ENCODE peak calls at places on chromosomes 5 and 9, in five cellular contexts. K is cardiac muscle cell, T is B cell, B is MCF 10A, U is heart left ventricle. C is an unnamed sample.
A peak's percentile ranks its signal among the peaks of the same experiment; 100 is the strongest.

GRCh38 chr9:92468206-92468605 is 14.1 kb downstream of the ASPN start:
- DNase-seq in K (no peak), U (no peak), T (no peak), B (no peak), C (no peak)

GRCh38 chr9:4883326-4883873 is 90.7 kb downstream of the RCL1 start:
- DNase-seq in T (no peak), U (no peak), K (no peak), B (no peak), C (no peak)

GRCh38 chr9:133715295-133715865 is 22.8 kb downstream of the SARDH start:
- DNase-seq in B (no peak), U (peak; percentile 83), K (peak; percentile 92), T (no peak), C (no peak)

GRCh38 chr9:120344230-120344629 is 235.7 kb downstream of the CDK5RAP2 start:
- DNase-seq in B (peak; percentile 92), U (no peak), T (no peak), K (peak; percentile 80), C (peak; percentile 51)

GRCh38 chr5:150176745-150177485 is 10.3 kb downstream of the CDX1 start:
- DNase-seq in B (no peak), T (no peak), K (no peak), U (no peak), C (peak; percentile 51)

GRCh38 chr9:124419832-124420489 is 4.7 kb upstream of the PSMB7 start:
- DNase-seq in T (no peak), U (no peak), K (no peak), B (no peak), C (no peak)

GRCh38 chr5:38433160-38433861 is 123.1 kb downstream of the LIFR start:
- DNase-seq in T (no peak), U (peak; percentile 69), B (no peak), K (peak; percentile 95), C (no peak)

GRCh38 chr5:150438873-150439546 is 10.5 kb downstream of the RPS14 start:
- DNase-seq in U (no peak), T (no peak), K (peak; percentile 45), B (peak; percentile 71), C (no peak)

GRCh38 chr5:142969624-142970439 is 199.7 kb downstream of the ARHGAP26 start:
- DNase-seq in T (no peak), U (no peak), B (no peak), K (no peak), C (no peak)

GRCh38 chr9:109411818-109412352 is 86.2 kb downstream of the PTPN3 start:
- DNase-seq in B (peak; percentile 8), K (peak; percentile 72), T (peak; percentile 57), U (no peak), C (peak; percentile 14)

GRCh38 chr9:6106576-6107339 is 91.3 kb upstream of the RANBP6 start:
- DNase-seq in U (no peak), T (no peak), K (peak; percentile 69), B (peak; percentile 61), C (no peak)

GRCh38 chr5:142364251-142365145 is 39.7 kb upstream of the SPRY4 start:
- DNase-seq in K (no peak), B (peak; percentile 96), T (peak; percentile 32), U (peak; percentile 73), C (no peak)

DNA sequence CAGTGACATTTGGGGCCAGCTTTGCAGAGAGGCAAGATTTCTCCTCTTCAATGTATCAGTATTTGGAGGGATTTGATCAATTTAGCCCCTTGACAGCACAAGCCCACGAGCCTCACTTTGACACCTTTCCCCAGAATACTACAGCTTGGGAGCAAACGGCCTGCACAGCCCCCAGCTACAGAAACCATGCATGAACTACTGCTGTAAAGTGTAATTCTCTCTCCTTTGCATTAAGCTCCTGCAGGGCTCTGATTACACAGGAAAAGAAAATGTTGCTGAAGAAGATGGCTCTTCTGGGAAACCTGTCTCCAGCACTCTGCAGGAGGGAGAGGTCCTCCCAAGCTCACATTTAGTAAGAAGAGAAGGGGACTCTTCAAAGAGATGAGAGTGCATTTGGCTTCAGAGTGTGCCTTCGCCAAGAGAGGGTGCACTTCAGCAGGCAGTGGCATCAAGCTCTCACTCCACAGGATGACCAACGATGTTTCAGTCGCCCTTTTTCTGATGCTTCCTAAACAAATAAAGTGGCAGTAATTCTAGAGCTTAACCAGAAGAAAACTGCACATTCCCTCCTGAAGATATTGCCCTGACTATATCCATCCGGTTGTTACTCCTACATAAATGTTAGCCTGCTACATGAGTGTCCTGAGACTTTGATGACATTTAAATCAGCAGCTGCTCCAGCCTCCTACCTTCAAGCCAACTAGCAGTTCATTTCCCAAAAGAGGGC is 272.1 kb downstream of the AUH start:
- DNase-seq in B (peak; percentile 67), U (no peak), K (peak; percentile 71), T (peak; percentile 26), C (peak; percentile 43)
- TF ChIP-seq CTCF in B (peak; percentile 51), U (peak; percentile 53), K (peak; percentile 50), T (peak; percentile 10), C (peak; percentile 68)

GRCh38 chr5:173689713-173690360 is 73.4 kb upstream of the BOD1 start:
- DNase-seq in B (no peak), U (no peak), K (peak; percentile 7), T (peak; percentile 48), C (no peak)
- TF ChIP-seq CTCF in B (no peak), U (peak; percentile 12), K (no peak), T (peak; percentile 39), C (no peak)

GRCh38 chr5:177043958-177044357 is 21.5 kb downstream of the ZNF346 start:
- DNase-seq in B (no peak), T (no peak), U (no peak), K (no peak), C (no peak)

GRCh38 chr5:177045628-177046027 is 23.1 kb downstream of the ZNF346 start:
- DNase-seq in U (no peak), T (no peak), K (no peak), B (no peak), C (no peak)

GRCh38 chr5:177049285-177049684 is 26.8 kb downstream of the ZNF346 start:
- DNase-seq in K (no peak), B (peak; percentile 20), T (no peak), U (no peak), C (no peak)
- TF ChIP-seq CTCF in K (no peak), B (no peak), T (no peak), U (no peak), C (no peak)

GRCh38 chr5:53482717-53483638 is 2.5 kb downstream of the FST start:
- DNase-seq in T (peak; percentile 30), U (peak; percentile 41), B (no peak), K (peak; percentile 55), C (no peak)
- TF ChIP-seq CTCF in T (no peak), U (no peak), B (peak; percentile 10), K (peak; percentile 53), C (peak; percentile 49)

GRCh38 chr9:127360205-127360604 is 36.8 kb upstream of the SLC2A8 start:
- DNase-seq in T (no peak), K (no peak), U (no peak), B (no peak), C (no peak)

GRCh38 chr9:127362829-127363228 is 34.1 kb upstream of the SLC2A8 start:
- DNase-seq in T (no peak), B (no peak), U (no peak), K (no peak), C (no peak)

GRCh38 chr9:127358770-127359169 is 38.2 kb upstream of the SLC2A8 start:
- DNase-seq in K (no peak), T (no peak), U (no peak), B (no peak), C (no peak)

GRCh38 chr9:127361561-127361960 is 35.4 kb upstream of the SLC2A8 start:
- DNase-seq in B (peak; percentile 46), K (no peak), U (no peak), T (no peak), C (no peak)

GRCh38 chr9:127360829-127361228 is 36.1 kb upstream of the SLC2A8 start:
- DNase-seq in K (peak; percentile 38), B (peak; percentile 67), T (no peak), U (no peak), C (no peak)
- TF ChIP-seq CTCF in K (peak; percentile 13), B (peak; percentile 39), T (no peak), U (no peak), C (peak; percentile 28)

GRCh38 chr5:123937230-123937629 is 425.3 kb downstream of the CSNK1G3 start:
- DNase-seq in K (peak; percentile 73), U (no peak), T (peak; percentile 55), B (peak; percentile 85), C (peak; percentile 19)
- TF ChIP-seq CTCF in K (peak; percentile 51), U (peak; percentile 51), T (peak; percentile 73), B (peak; percentile 86), C (peak; percentile 33)

DNA sequence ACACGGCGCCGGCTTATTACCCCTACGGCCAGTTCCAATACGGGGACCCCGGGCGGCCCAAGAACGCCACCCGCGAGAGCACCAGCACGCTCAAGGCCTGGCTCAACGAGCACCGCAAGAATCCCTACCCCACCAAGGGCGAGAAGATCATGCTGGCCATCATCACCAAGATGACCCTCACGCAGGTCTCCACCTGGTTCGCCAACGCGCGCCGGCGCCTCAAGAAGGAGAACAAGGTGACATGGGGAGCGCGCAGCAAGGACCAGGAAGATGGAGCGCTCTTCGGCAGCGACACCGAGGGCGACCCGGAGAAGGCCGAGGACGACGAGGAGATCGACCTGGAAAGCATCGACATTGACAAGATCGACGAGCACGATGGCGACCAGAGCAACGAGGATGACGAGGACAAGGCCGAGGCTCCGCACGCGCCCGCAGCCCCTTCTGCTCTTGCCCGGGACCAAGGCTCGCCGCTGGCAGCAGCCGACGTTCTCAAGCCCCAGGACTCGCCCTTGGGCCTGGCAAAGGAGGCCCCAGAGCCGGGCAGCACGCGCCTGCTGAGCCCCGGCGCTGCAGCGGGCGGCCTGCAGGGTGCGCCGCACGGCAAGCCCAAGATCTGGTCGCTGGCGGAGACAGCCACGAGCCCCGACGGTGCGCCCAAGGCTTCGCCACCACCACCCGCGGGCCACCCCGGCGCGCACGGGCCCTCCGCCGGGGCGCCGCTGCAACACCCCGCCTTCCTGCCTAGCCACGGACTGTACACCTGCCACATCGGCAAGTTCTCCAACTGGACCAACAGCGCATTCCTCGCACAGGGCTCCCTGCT is 3.9 kb downstream of the IRX1 start:
- DNase-seq in K (no peak), T (no peak), U (peak; percentile 52), B (no peak), C (no peak)
- TF ChIP-seq CTCF in K (no peak), T (no peak), U (no peak), B (no peak), C (no peak)

GRCh38 chr9:71693607-71694006 is 74.7 kb downstream of the CEMIP2 start:
- DNase-seq in B (no peak), U (no peak), K (no peak), T (no peak), C (no peak)

GRCh38 chr9:71691036-71691435 is 77.3 kb downstream of the CEMIP2 start:
- DNase-seq in K (no peak), U (no peak), T (no peak), B (peak; percentile 30), C (no peak)

GRCh38 chr9:71694332-71694731 is 74.0 kb downstream of the CEMIP2 start:
- DNase-seq in T (no peak), B (no peak), U (no peak), K (no peak), C (no peak)

GRCh38 chr9:71690058-71690691 is 78.1 kb downstream of the CEMIP2 start:
- DNase-seq in U (no peak), K (peak; percentile 14), T (no peak), B (peak; percentile 55), C (no peak)

DNA sequence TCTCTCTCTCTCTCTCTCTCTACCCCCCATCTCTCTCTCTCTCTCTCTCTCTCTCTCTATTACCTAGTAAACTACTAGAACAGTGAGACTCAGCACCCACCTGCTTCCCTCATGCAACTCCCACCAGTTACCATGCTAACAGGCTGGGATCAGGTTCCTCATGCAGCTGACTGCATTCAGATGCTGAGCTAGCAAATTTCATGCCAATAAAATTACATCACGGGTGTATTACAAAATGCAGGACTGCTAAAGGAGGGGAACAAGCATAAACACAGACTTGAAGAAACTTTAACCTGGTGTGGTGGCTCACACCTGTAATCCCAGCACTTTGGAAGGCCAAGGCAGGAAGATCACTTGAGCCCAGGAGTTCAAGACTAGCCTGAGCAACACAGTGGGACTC is 76.0 kb downstream of the CEMIP2 start:
- DNase-seq in U (no peak), K (peak; percentile 62), B (peak; percentile 70), T (no peak), C (no peak)
- TF ChIP-seq CTCF in U (no peak), K (no peak), B (no peak), T (no peak), C (no peak)